ENCODE peak calls at places on chromosome 11, in four cellular contexts. One of them, this sample, is unnamed.
A peak's percentile ranks its signal among the peaks of the same experiment; 100 is the strongest.

GRCh38 chr11:67265633-67266423 is 445 bp upstream of the GRK2 start:
- DNase-seq in GM12865: peak; percentile 81
- DNase-seq in aorta: peak; percentile 94
- DNase-seq in AG10803: peak; percentile 43
- DNase-seq in this sample: no peak

GRCh38 chr11:12725047-12725862 is 51.0 kb downstream of the TEAD1 start:
- DNase-seq in aorta: no peak
- DNase-seq in AG10803: no peak
- DNase-seq in GM12865: peak; percentile 77
- DNase-seq in this sample: no peak

GRCh38 chr11:130037881-130038601 is 31.7 kb upstream of the APLP2 start:
- DNase-seq in GM12865: no peak
- DNase-seq in aorta: no peak
- DNase-seq in AG10803: no peak
- DNase-seq in this sample: no peak

GRCh38 chr11:118634435-118635236 is 27.2 kb downstream of the PHLDB1 start:
- DNase-seq in aorta: peak; percentile 93
- DNase-seq in AG10803: peak; percentile 46
- DNase-seq in GM12865: no peak
- DNase-seq in this sample: no peak

GRCh38 chr11:10808553-10809372 is at the start of gene EIF4G2:
- DNase-seq in GM12865: peak; percentile 99
- DNase-seq in aorta: peak; percentile 99
- DNase-seq in AG10803: peak; percentile 98
- DNase-seq in this sample: peak; percentile 98

GRCh38 chr11:78196661-78197091 is 8.0 kb downstream of the USP35 start:
- DNase-seq in GM12865: no peak
- DNase-seq in aorta: peak; percentile 65
- DNase-seq in AG10803: no peak
- DNase-seq in this sample: no peak

GRCh38 chr11:64772318-64773018 is 5.9 kb downstream of the SF1 start:
- DNase-seq in GM12865: peak; percentile 63
- DNase-seq in AG10803: no peak
- DNase-seq in aorta: peak; percentile 11
- DNase-seq in this sample: no peak

GRCh38 chr11:24134879-24135588 is 361.8 kb upstream of the LUZP2 start:
- DNase-seq in aorta: no peak
- DNase-seq in GM12865: no peak
- DNase-seq in AG10803: no peak
- DNase-seq in this sample: no peak

GRCh38 chr11:86718999-86719398 is 46.6 kb upstream of the ME3 start:
- DNase-seq in aorta: no peak
- DNase-seq in GM12865: no peak
- DNase-seq in AG10803: no peak
- DNase-seq in this sample: no peak

GRCh38 chr11:78635814-78636506 is 61.3 kb upstream of the NARS2 start:
- DNase-seq in GM12865: no peak
- DNase-seq in AG10803: no peak
- DNase-seq in aorta: no peak
- DNase-seq in this sample: no peak

GRCh38 chr11:125561924-125562323 is 7.4 kb upstream of the EI24 start:
- DNase-seq in AG10803: no peak
- DNase-seq in aorta: no peak
- DNase-seq in GM12865: no peak
- DNase-seq in this sample: no peak

GRCh38 chr11:75191330-75191717 is 40.4 kb downstream of the SLCO2B1 start:
- DNase-seq in aorta: no peak
- DNase-seq in AG10803: no peak
- DNase-seq in GM12865: no peak
- DNase-seq in this sample: no peak

GRCh38 chr11:72038491-72038890 is 39.8 kb downstream of the IL18BP start:
- DNase-seq in GM12865: no peak
- DNase-seq in AG10803: peak; percentile 78
- DNase-seq in aorta: peak; percentile 78
- DNase-seq in this sample: no peak

GRCh38 chr11:112212290-112212689 is 13.9 kb upstream of the PTS start:
- DNase-seq in GM12865: no peak
- DNase-seq in AG10803: no peak
- DNase-seq in aorta: no peak
- DNase-seq in this sample: no peak

GRCh38 chr11:36365937-36366336 is 69.8 kb downstream of the PRR5L start:
- DNase-seq in aorta: no peak
- DNase-seq in GM12865: no peak
- DNase-seq in AG10803: peak; percentile 60
- DNase-seq in this sample: no peak

GRCh38 chr11:37946155-37946766 is 1348.2 kb upstream of the RAG2 start:
- DNase-seq in aorta: no peak
- DNase-seq in GM12865: peak; percentile 40
- DNase-seq in AG10803: peak; percentile 5
- DNase-seq in this sample: peak; percentile 24

GRCh38 chr11:90288207-90288821 is 65.5 kb upstream of the CHORDC1 start:
- DNase-seq in GM12865: peak; percentile 23
- DNase-seq in aorta: no peak
- DNase-seq in AG10803: peak; percentile 4
- DNase-seq in this sample: peak; percentile 32

GRCh38 chr11:70532066-70532440 is 133.7 kb downstream of the CTTN start:
- DNase-seq in GM12865: no peak
- DNase-seq in AG10803: no peak
- DNase-seq in aorta: peak; percentile 37
- DNase-seq in this sample: no peak

GRCh38 chr11:45097721-45098493 is 48.5 kb upstream of the PRDM11 start:
- DNase-seq in aorta: peak; percentile 92
- DNase-seq in AG10803: peak; percentile 56
- DNase-seq in GM12865: peak; percentile 25
- DNase-seq in this sample: peak; percentile 64

GRCh38 chr11:16773981-16774710 is 35.7 kb downstream of the C11orf58 start:
- DNase-seq in aorta: no peak
- DNase-seq in AG10803: peak; percentile 16
- DNase-seq in GM12865: no peak
- DNase-seq in this sample: no peak

GRCh38 chr11:92845390-92846185 is 123.9 kb upstream of the MTNR1B start:
- DNase-seq in GM12865: no peak
- DNase-seq in aorta: no peak
- DNase-seq in AG10803: peak; percentile 31
- DNase-seq in this sample: no peak

GRCh38 chr11:120750647-120751419 is 239.3 kb downstream of the GRIK4 start:
- DNase-seq in aorta: no peak
- DNase-seq in GM12865: peak; percentile 5
- DNase-seq in AG10803: no peak
- DNase-seq in this sample: no peak

GRCh38 chr11:113952588-113952987 is 22.3 kb upstream of the HTR3A start:
- DNase-seq in AG10803: no peak
- DNase-seq in GM12865: no peak
- DNase-seq in aorta: no peak
- DNase-seq in this sample: no peak

GRCh38 chr11:106399624-106400023 is 322.2 kb downstream of the AASDHPPT start:
- DNase-seq in aorta: no peak
- DNase-seq in GM12865: no peak
- DNase-seq in AG10803: no peak
- DNase-seq in this sample: no peak

GRCh38 chr11:134878785-134879184 is 466.7 kb upstream of the B3GAT1 start:
- DNase-seq in AG10803: no peak
- DNase-seq in aorta: no peak
- DNase-seq in GM12865: no peak
- DNase-seq in this sample: no peak

GRCh38 chr11:28767574-28767973 is 659.4 kb downstream of the METTL15 start:
- DNase-seq in AG10803: peak; percentile 31
- DNase-seq in GM12865: no peak
- DNase-seq in aorta: no peak
- DNase-seq in this sample: no peak

GRCh38 chr11:58567889-58568512 is 7.7 kb downstream of the LPXN start:
- DNase-seq in AG10803: peak; percentile 57
- DNase-seq in GM12865: peak; percentile 79
- DNase-seq in aorta: peak; percentile 78
- DNase-seq in this sample: peak; percentile 78

GRCh38 chr11:81886406-81887075 is 847.1 kb downstream of the FAM181B start:
- DNase-seq in GM12865: no peak
- DNase-seq in AG10803: no peak
- DNase-seq in aorta: no peak
- DNase-seq in this sample: no peak

GRCh38 chr11:128057786-128058395 is 529.5 kb downstream of the ETS1 start:
- DNase-seq in AG10803: no peak
- DNase-seq in aorta: no peak
- DNase-seq in GM12865: no peak
- DNase-seq in this sample: no peak

GRCh38 chr11:64632654-64633053 is 41.6 kb downstream of the SLC22A12 start:
- DNase-seq in aorta: no peak
- DNase-seq in GM12865: no peak
- DNase-seq in AG10803: no peak
- DNase-seq in this sample: no peak

GRCh38 chr11:71103266-71103665 is 149.1 kb downstream of the SHANK2 start:
- DNase-seq in AG10803: no peak
- DNase-seq in GM12865: no peak
- DNase-seq in aorta: no peak
- DNase-seq in this sample: no peak

GRCh38 chr11:77814848-77815247 is 5.7 kb downstream of the RSF1 start:
- DNase-seq in AG10803: no peak
- DNase-seq in aorta: no peak
- DNase-seq in GM12865: no peak
- DNase-seq in this sample: no peak

GRCh38 chr11:75200051-75200450 is 40.5 kb upstream of the TPBGL start:
- DNase-seq in GM12865: no peak
- DNase-seq in AG10803: no peak
- DNase-seq in aorta: no peak
- DNase-seq in this sample: no peak

GRCh38 chr11:35029979-35030378 is 109.0 kb upstream of the CD44 start:
- DNase-seq in AG10803: peak; percentile 77
- DNase-seq in GM12865: peak; percentile 83
- DNase-seq in aorta: no peak
- DNase-seq in this sample: no peak

GRCh38 chr11:58024601-58025091 is 965 bp downstream of the OR9Q1 start:
- DNase-seq in aorta: peak; percentile 90
- DNase-seq in GM12865: no peak
- DNase-seq in AG10803: peak; percentile 72
- DNase-seq in this sample: no peak

GRCh38 chr11:114319716-114320328 is 23.6 kb downstream of the NNMT start:
- DNase-seq in aorta: no peak
- DNase-seq in GM12865: no peak
- DNase-seq in AG10803: no peak
- DNase-seq in this sample: no peak

GRCh38 chr11:12430912-12431311 is 53.5 kb downstream of the PARVA start:
- DNase-seq in AG10803: peak; percentile 89
- DNase-seq in GM12865: no peak
- DNase-seq in aorta: peak; percentile 83
- DNase-seq in this sample: no peak

GRCh38 chr11:117180661-117181585 is 2.4 kb downstream of the SIDT2 start:
- DNase-seq in AG10803: peak; percentile 78
- DNase-seq in aorta: peak; percentile 91
- DNase-seq in GM12865: peak; percentile 91
- DNase-seq in this sample: peak; percentile 87

DNA sequence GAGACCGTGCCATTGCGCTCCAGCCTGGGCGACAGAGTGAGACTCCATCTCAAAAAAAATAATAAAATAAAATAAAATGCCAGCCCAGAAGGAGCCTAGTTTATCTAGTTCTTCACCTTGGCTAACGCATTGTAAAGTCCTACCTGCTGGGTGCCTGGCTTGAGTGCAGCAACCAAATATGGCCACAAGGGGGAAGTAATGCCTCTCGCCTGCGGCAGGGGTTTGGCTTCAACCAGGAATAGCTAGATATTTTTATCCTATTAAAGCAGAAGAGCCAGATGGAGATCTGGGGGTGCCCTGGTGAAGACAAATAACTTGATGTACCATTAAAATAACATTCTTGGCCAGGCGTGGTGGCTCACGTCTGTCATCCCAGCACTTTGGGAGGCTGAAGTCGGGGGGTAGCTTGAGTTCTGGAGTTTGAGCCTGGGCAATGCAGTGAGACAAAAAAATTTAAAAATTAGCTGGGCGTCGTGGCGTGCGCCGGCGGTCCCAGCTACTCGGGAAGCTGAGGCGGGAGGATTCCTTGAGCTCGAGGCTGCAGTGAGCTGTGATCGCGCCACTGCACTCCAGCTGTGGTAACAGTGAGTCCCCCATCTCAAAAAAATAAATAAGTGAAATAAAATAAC is 20.6 kb upstream of the PLEKHB1 start:
- DNase-seq in GM12865: peak; percentile 74
- DNase-seq in AG10803: peak; percentile 57
- DNase-seq in aorta: peak; percentile 82
- DNase-seq in this sample: peak; percentile 53
- H3K4me3 ChIP-seq in GM12865: no peak overlapping the region
- H3K4me3 ChIP-seq in AG10803: peak overlapping the region; percentile 45
- H3K4me3 ChIP-seq in aorta: no peak overlapping the region
- H3K4me3 ChIP-seq in this sample: no peak overlapping the region

GRCh38 chr11:9148727-9149126 is 57.3 kb upstream of the SCUBE2 start:
- DNase-seq in aorta: no peak
- DNase-seq in GM12865: no peak
- DNase-seq in AG10803: no peak
- DNase-seq in this sample: no peak

GRCh38 chr11:9144828-9145227 is 53.4 kb upstream of the SCUBE2 start:
- DNase-seq in AG10803: no peak
- DNase-seq in aorta: no peak
- DNase-seq in GM12865: no peak
- DNase-seq in this sample: peak; percentile 6

GRCh38 chr11:9143726-9144125 is 52.3 kb upstream of the SCUBE2 start:
- DNase-seq in aorta: no peak
- DNase-seq in AG10803: peak; percentile 23
- DNase-seq in GM12865: no peak
- DNase-seq in this sample: no peak

GRCh38 chr11:9148035-9148434 is 56.6 kb upstream of the SCUBE2 start:
- DNase-seq in AG10803: no peak
- DNase-seq in aorta: no peak
- DNase-seq in GM12865: no peak
- DNase-seq in this sample: no peak

GRCh38 chr11:9146477-9146876 is 55.1 kb upstream of the SCUBE2 start:
- DNase-seq in GM12865: no peak
- DNase-seq in aorta: no peak
- DNase-seq in AG10803: no peak
- DNase-seq in this sample: no peak
- H3K4me3 ChIP-seq in GM12865: no peak overlapping the region
- H3K4me3 ChIP-seq in aorta: no peak overlapping the region
- H3K4me3 ChIP-seq in AG10803: no peak overlapping the region
- H3K4me3 ChIP-seq in this sample: no peak overlapping the region

GRCh38 chr11:61971177-61972111 is 4.0 kb upstream of the FTH1 start:
- DNase-seq in GM12865: peak; percentile 93
- DNase-seq in AG10803: peak; percentile 99
- DNase-seq in aorta: peak; percentile 99
- DNase-seq in this sample: peak; percentile 94
- H3K4me3 ChIP-seq in GM12865: peak overlapping the region; percentile 29
- H3K4me3 ChIP-seq in AG10803: peak overlapping the region; percentile 2
- H3K4me3 ChIP-seq in aorta: no peak overlapping the region
- H3K4me3 ChIP-seq in this sample: no peak overlapping the region

GRCh38 chr11:27083782-27084181 is 43.2 kb downstream of the BBOX1 start:
- DNase-seq in AG10803: no peak
- DNase-seq in aorta: no peak
- DNase-seq in GM12865: no peak
- DNase-seq in this sample: no peak

GRCh38 chr11:27085115-27085514 is 44.5 kb downstream of the BBOX1 start:
- DNase-seq in GM12865: no peak
- DNase-seq in aorta: no peak
- DNase-seq in AG10803: no peak
- DNase-seq in this sample: no peak

GRCh38 chr11:27084407-27084985 is 43.9 kb downstream of the BBOX1 start:
- DNase-seq in AG10803: peak; percentile 30
- DNase-seq in GM12865: no peak
- DNase-seq in aorta: no peak
- DNase-seq in this sample: no peak

GRCh38 chr11:27083241-27083640 is 42.6 kb downstream of the BBOX1 start:
- DNase-seq in GM12865: no peak
- DNase-seq in aorta: no peak
- DNase-seq in AG10803: no peak
- DNase-seq in this sample: no peak

GRCh38 chr11:27081056-27081455 is 40.4 kb downstream of the BBOX1 start:
- DNase-seq in aorta: no peak
- DNase-seq in GM12865: no peak
- DNase-seq in AG10803: peak; percentile 21
- DNase-seq in this sample: no peak
- H3K4me3 ChIP-seq in aorta: no peak overlapping the region
- H3K4me3 ChIP-seq in GM12865: no peak overlapping the region
- H3K4me3 ChIP-seq in AG10803: no peak overlapping the region
- H3K4me3 ChIP-seq in this sample: no peak overlapping the region

This sample was measured in Jurkat, Clone E6-1.